ENCODE peak calls at places on chromosome 5, in six cellular contexts. O, J, A, V, X and Q are unnamed samples.
A peak's percentile ranks its signal among the peaks of the same experiment; 100 is the strongest.

GRCh38 chr5:148820778-148821395 is 5.5 kb upstream of the ADRB2 start:
- DNase-seq in O (peak; percentile 17), J (no peak), X (no peak), A (no peak), V (no peak), Q (no peak)

GRCh38 chr5:167861134-167861930 is 430.1 kb upstream of the WWC1 start:
- DNase-seq in J (no peak), X (no peak), A (no peak), O (peak; percentile 69), V (no peak), Q (peak; percentile 78)

GRCh38 chr5:171619744-171620143 is 165.9 kb upstream of the SMIM23 start:
- DNase-seq in V (no peak), X (no peak), O (no peak), A (no peak), J (no peak), Q (no peak)

GRCh38 chr5:77816686-77817085 is 40.5 kb upstream of the TBCA start:
- DNase-seq in O (no peak), V (no peak), J (no peak), A (no peak), X (no peak), Q (no peak)

GRCh38 chr5:60698316-60698715 is 1.6 kb downstream of the DEPDC1B start:
- DNase-seq in X (no peak), O (no peak), J (no peak), A (no peak), V (no peak), Q (no peak)

GRCh38 chr5:43839218-43839617 is 236.2 kb downstream of the NNT start:
- DNase-seq in O (no peak), X (no peak), A (no peak), J (no peak), V (no peak), Q (no peak)

GRCh38 chr5:43422143-43422542 is 10.0 kb upstream of the CCL28 start:
- DNase-seq in X (no peak), O (no peak), A (no peak), V (no peak), J (no peak), Q (no peak)

GRCh38 chr5:159928122-159928960 is 12.1 kb downstream of the ADRA1B start:
- DNase-seq in J (no peak), A (no peak), V (no peak), X (peak; percentile 79), O (no peak), Q (no peak)

GRCh38 chr5:42487077-42487476 is 63.8 kb downstream of the GHR start:
- DNase-seq in J (no peak), V (no peak), O (no peak), A (no peak), X (no peak), Q (no peak)

GRCh38 chr5:72451771-72452505 is 55.3 kb downstream of the ZNF366 start:
- DNase-seq in X (peak; percentile 67), A (no peak), O (peak; percentile 40), J (no peak), V (no peak), Q (peak; percentile 26)

GRCh38 chr5:178762391-178762790 is 31.9 kb upstream of the ZNF354A start:
- DNase-seq in A (no peak), J (peak; percentile 36), O (no peak), X (no peak), V (no peak), Q (no peak)

GRCh38 chr5:151251001-151251551 is 1.9 kb upstream of the GM2A start:
- DNase-seq in A (no peak), X (no peak), J (no peak), V (no peak), O (no peak), Q (no peak)

GRCh38 chr5:139413963-139414362 is 10.1 kb upstream of the SPATA24 start:
- DNase-seq in O (no peak), V (no peak), A (no peak), X (no peak), J (no peak), Q (no peak)

GRCh38 chr5:175542232-175542965 is 64.0 kb downstream of the SFXN1 start:
- DNase-seq in A (no peak), O (no peak), J (no peak), X (no peak), V (no peak), Q (no peak)

GRCh38 chr5:147856801-147857200 is 21.7 kb upstream of the SCGB3A2 start:
- DNase-seq in A (no peak), J (no peak), O (no peak), X (no peak), V (no peak), Q (no peak)

GRCh38 chr5:50302815-50303490 is 138.1 kb downstream of the EMB start:
- DNase-seq in X (no peak), V (no peak), J (no peak), O (no peak), A (no peak), Q (no peak)

GRCh38 chr5:454936-455335 is 12.0 kb downstream of the EXOC3 start:
- DNase-seq in X (peak; percentile 40), O (peak; percentile 67), J (no peak), V (no peak), A (no peak), Q (no peak)

GRCh38 chr5:170338933-170339779 is 41.6 kb upstream of the LCP2 start:
- DNase-seq in X (no peak), A (no peak), O (peak; percentile 51), J (no peak), V (peak; percentile 84), Q (peak; percentile 59)

GRCh38 chr5:132547269-132547668 is 3.9 kb upstream of the IL5 start:
- DNase-seq in X (no peak), J (no peak), A (no peak), V (no peak), O (no peak), Q (no peak)

GRCh38 chr5:1035421-1036405 is 27.1 kb downstream of the NKD2 start:
- DNase-seq in O (peak; percentile 48), A (no peak), V (peak; percentile 58), J (no peak), X (peak; percentile 61), Q (no peak)

GRCh38 chr5:151285683-151286082 is 17.9 kb downstream of the SLC36A3 start:
- DNase-seq in X (no peak), O (no peak), V (no peak), J (no peak), A (no peak), Q (no peak)

GRCh38 chr5:97443740-97444139 is 260.7 kb upstream of the RIOK2 start:
- DNase-seq in O (no peak), X (no peak), J (no peak), V (no peak), A (no peak), Q (no peak)

GRCh38 chr5:151758141-151758429 is 346 bp downstream of the ATOX1 start:
- DNase-seq in X (no peak), A (no peak), J (no peak), O (no peak), V (no peak), Q (peak; percentile 46)

GRCh38 chr5:139657363-139658321 is 9.5 kb downstream of the CXXC5 start:
- DNase-seq in J (no peak), A (no peak), X (no peak), V (no peak), O (no peak), Q (no peak)

GRCh38 chr5:143314664-143315063 is 88.8 kb downstream of the NR3C1 start:
- DNase-seq in A (no peak), O (no peak), J (no peak), X (no peak), V (no peak), Q (no peak)

GRCh38 chr5:9473624-9474023 is 72.3 kb downstream of the SEMA5A start:
- DNase-seq in A (no peak), X (no peak), O (no peak), V (no peak), J (no peak), Q (no peak)

GRCh38 chr5:9928266-9928750 is 298.2 kb upstream of the TAS2R1 start:
- DNase-seq in O (no peak), J (no peak), A (no peak), X (no peak), V (no peak), Q (no peak)

GRCh38 chr5:132099073-132099748 is 25.6 kb downstream of the CSF2 start:
- DNase-seq in O (no peak), V (no peak), J (no peak), X (no peak), A (no peak), Q (no peak)

GRCh38 chr5:120415985-120416384 is 48.1 kb upstream of the PRR16 start:
- DNase-seq in J (no peak), X (no peak), A (no peak), V (no peak), O (no peak), Q (no peak)